ENCODE peak calls at places on chromosomes 3 and 15, in ten cellular contexts. U, J, N, B, W, R, G, T, D and A are unnamed samples.

GRCh38 chr3:141333796-141334626 is 34.3 kb upstream of the ZBTB38 start:
- DNase-seq in U (no peak), J (no peak), N (no peak), B (no peak), W (no peak), R (no peak), G (no peak), T (no peak), D (peak), A (no peak)

GRCh38 chr3:99499235-99499798 is 139.1 kb upstream of the COL8A1 start:
- DNase-seq in U (peak), J (peak), N (peak), B (no peak), W (peak), R (no peak), G (no peak), T (no peak), D (peak), A (no peak)

GRCh38 chr3:107987036-107987557 is 103.7 kb downstream of the CD47 start:
- DNase-seq in U (no peak), J (peak), N (peak), B (peak), W (no peak), R (peak), G (peak), T (no peak), D (peak), A (no peak)

GRCh38 chr3:149397528-149397927 is 20.1 kb upstream of the TM4SF1 start:
- DNase-seq in U (no peak), J (no peak), N (no peak), B (no peak), W (no peak), R (no peak), G (no peak), T (no peak), D (no peak), A (no peak)

GRCh38 chr3:125146601-125147490 is 65.7 kb downstream of the SLC12A8 start:
- DNase-seq in U (no peak), J (no peak), N (no peak), B (peak), W (peak), R (no peak), G (no peak), T (no peak), D (no peak), A (peak)

GRCh38 chr3:161177996-161178395 is 43.1 kb upstream of the NMD3 start:
- DNase-seq in U (no peak), J (peak), N (no peak), B (no peak), W (no peak), R (no peak), G (no peak), T (no peak), D (peak), A (no peak)

GRCh38 chr3:65391068-65391467 is 647.6 kb downstream of the MAGI1 start:
- DNase-seq in U (no peak), J (no peak), N (no peak), B (no peak), W (no peak), R (no peak), G (no peak), T (no peak), D (no peak), A (no peak)

GRCh38 chr3:43659250-43659880 is 31.4 kb upstream of the ABHD5 start:
- DNase-seq in U (no peak), J (no peak), N (peak), B (no peak), W (no peak), R (no peak), G (no peak), T (no peak), D (no peak), A (no peak)

GRCh38 chr3:4474683-4475490 is 7.8 kb upstream of the SUMF1 start:
- DNase-seq in U (peak), J (peak), N (no peak), B (no peak), W (peak), R (no peak), G (no peak), T (peak), D (peak), A (no peak)

GRCh38 chr3:195025056-195025880 is 245.7 kb downstream of the XXYLT1 start:
- DNase-seq in U (no peak), J (no peak), N (no peak), B (peak), W (no peak), R (no peak), G (no peak), T (no peak), D (no peak), A (no peak)

GRCh38 chr3:186614597-186615483 is 2.0 kb downstream of the AHSG start:
- DNase-seq in U (peak), J (peak), N (peak), B (peak), W (peak), R (peak), G (no peak), T (peak), D (peak), A (peak)

GRCh38 chr15:96448923-96449322 is 118.4 kb downstream of the NR2F2 start:
- DNase-seq in U (no peak), J (no peak), N (no peak), B (no peak), W (no peak), R (no peak), G (no peak), T (no peak), D (no peak), A (no peak)

GRCh38 chr3:70360985-70361384 is 48.5 kb upstream of the MDFIC2 start:
- DNase-seq in U (no peak), J (peak), N (no peak), B (no peak), W (no peak), R (no peak), G (no peak), T (no peak), D (peak), A (no peak)

GRCh38 chr3:16249336-16249735 is 15.4 kb downstream of the DPH3 start:
- DNase-seq in U (peak), J (peak), N (no peak), B (no peak), W (peak), R (no peak), G (peak), T (peak), D (peak), A (peak)

GRCh38 chr3:102078864-102079808 is 229.8 kb downstream of the NFKBIZ start:
- DNase-seq in U (peak), J (no peak), N (no peak), B (no peak), W (peak), R (no peak), G (no peak), T (no peak), D (no peak), A (peak)

GRCh38 chr3:192653862-192654261 is 73.5 kb downstream of the FGF12 start:
- DNase-seq in U (no peak), J (no peak), N (no peak), B (no peak), W (no peak), R (no peak), G (no peak), T (no peak), D (no peak), A (no peak)

GRCh38 chr3:47802734-47803477 is at the start of gene DHX30:
- DNase-seq in U (peak), J (peak), N (peak), B (peak), W (peak), R (no peak), G (peak), T (peak), D (peak), A (peak)

GRCh38 chr3:88189361-88189810 is 39.6 kb downstream of the C3orf38 start:
- DNase-seq in U (peak), J (peak), N (peak), B (no peak), W (no peak), R (no peak), G (no peak), T (no peak), D (no peak), A (no peak)

GRCh38 chr3:178525180-178525704 is 11.0 kb upstream of the KCNMB2 start:
- DNase-seq in U (no peak), J (no peak), N (no peak), B (no peak), W (no peak), R (no peak), G (no peak), T (no peak), D (peak), A (no peak)

GRCh38 chr15:88912500-88912921 is 668 bp downstream of the MFGE8 start:
- DNase-seq in U (no peak), J (no peak), N (no peak), B (no peak), W (no peak), R (no peak), G (no peak), T (no peak), D (peak), A (no peak)

GRCh38 chr15:31372635-31373091 is 46.0 kb downstream of the KLF13 start:
- DNase-seq in U (no peak), J (peak), N (no peak), B (peak), W (no peak), R (peak), G (no peak), T (no peak), D (peak), A (peak)

GRCh38 chr3:16512435-16513140 is 911 bp downstream of the RFTN1 start:
- DNase-seq in U (peak), J (peak), N (no peak), B (peak), W (peak), R (no peak), G (no peak), T (peak), D (no peak), A (peak)

GRCh38 chr3:179837374-179837773 is 184.5 kb downstream of the USP13 start:
- DNase-seq in U (no peak), J (no peak), N (no peak), B (no peak), W (no peak), R (no peak), G (no peak), T (no peak), D (peak), A (no peak)

GRCh38 chr3:100002599-100003350 is 111.5 kb downstream of the FILIP1L start:
- DNase-seq in U (no peak), J (peak), N (peak), B (no peak), W (no peak), R (peak), G (peak), T (no peak), D (peak), A (no peak)

GRCh38 chr3:187799942-187800637 is 54.8 kb upstream of the BCL6 start:
- DNase-seq in U (peak), J (no peak), N (no peak), B (no peak), W (no peak), R (no peak), G (no peak), T (peak), D (no peak), A (no peak)

GRCh38 chr3:182252802-182253201 is 540.5 kb upstream of the ATP11B start:
- DNase-seq in U (no peak), J (no peak), N (no peak), B (no peak), W (no peak), R (no peak), G (no peak), T (no peak), D (no peak), A (no peak)

GRCh38 chr15:85589873-85590272 is 204.9 kb downstream of the KLHL25 start:
- DNase-seq in U (no peak), J (no peak), N (peak), B (no peak), W (no peak), R (no peak), G (no peak), T (no peak), D (peak), A (no peak)

GRCh38 chr3:40516201-40516600 is 8.6 kb upstream of the ZNF621 start:
- DNase-seq in U (no peak), J (no peak), N (no peak), B (no peak), W (no peak), R (no peak), G (no peak), T (no peak), D (peak), A (no peak)

GRCh38 chr3:133535971-133536634 is 37.4 kb upstream of the CDV3 start:
- DNase-seq in U (no peak), J (peak), N (peak), B (no peak), W (no peak), R (peak), G (peak), T (no peak), D (peak), A (no peak)

GRCh38 chr15:56765252-56765651 is 31.9 kb upstream of the ZNF280D start:
- DNase-seq in U (no peak), J (peak), N (no peak), B (no peak), W (peak), R (no peak), G (no peak), T (no peak), D (peak), A (no peak)

GRCh38 chr15:29939404-29939803 is 117.1 kb upstream of the TJP1 start:
- DNase-seq in U (no peak), J (peak), N (no peak), B (no peak), W (no peak), R (no peak), G (no peak), T (no peak), D (peak), A (no peak)

GRCh38 chr3:182524711-182525401 is 268.4 kb upstream of the ATP11B start:
- DNase-seq in U (no peak), J (no peak), N (no peak), B (no peak), W (no peak), R (no peak), G (no peak), T (no peak), D (no peak), A (no peak)

GRCh38 chr3:127865941-127866340 is 43.6 kb upstream of the MGLL start:
- DNase-seq in U (no peak), J (peak), N (no peak), B (no peak), W (no peak), R (no peak), G (no peak), T (no peak), D (peak), A (no peak)

GRCh38 chr3:151169262-151169661 is 33.8 kb downstream of the GPR171 start:
- DNase-seq in U (no peak), J (no peak), N (no peak), B (no peak), W (no peak), R (no peak), G (no peak), T (no peak), D (no peak), A (peak)